ENCODE peak calls at places on chromosome 2, in five cellular contexts. S is fibroblast of lung, H is AG04450, V is body of pancreas, P is A549. M is an unnamed sample. For H3K9me3, the result is how much of the 10 kb centered on the place peaks cover.

GRCh38 chr2:38244306-38244705 is 132.8 kb downstream of the ATL2 start:
- DNase-seq in P (no peak), S (no peak), H (no peak), V (no peak), M (no peak)

GRCh38 chr2:27086722-27087446 is at the start of gene KHK:
- DNase-seq in V (peak), H (no peak), S (no peak), P (peak), M (peak)

GRCh38 chr2:206176128-206176527 is 16.4 kb downstream of the EEF1B2 start:
- DNase-seq in S (no peak), P (no peak), H (no peak), V (no peak), M (no peak)

GRCh38 chr2:100766806-100767205 is 53.1 kb upstream of the NPAS2 start:
- DNase-seq in S (no peak), V (no peak), P (no peak), H (no peak), M (no peak)

GRCh38 chr2:118834901-118835738 is 12.3 kb downstream of the EN1 start:
- DNase-seq in S (no peak), H (no peak), V (peak), P (no peak), M (no peak)

GRCh38 chr2:208062113-208062512 is 36.8 kb upstream of the PLEKHM3 start:
- DNase-seq in P (peak), H (no peak), V (no peak), S (peak), M (peak)

GRCh38 chr2:189608799-189609422 is 28.3 kb upstream of the SLC40A1 start:
- DNase-seq in P (no peak), H (no peak), S (peak), V (no peak), M (peak)

GRCh38 chr2:204538179-204539009 is 6.9 kb upstream of the PARD3B start:
- DNase-seq in H (peak), S (peak), P (no peak), V (peak), M (peak)

GRCh38 chr2:78999410-78999809 is 26.1 kb upstream of the REG3G start:
- DNase-seq in H (no peak), S (peak), P (peak), V (no peak), M (peak)

GRCh38 chr2:175766880-175767279 is 235.2 kb downstream of the LNPK start:
- DNase-seq in P (peak), S (peak), H (no peak), V (no peak), M (peak)

GRCh38 chr2:26401739-26402541 is at the start of gene DRC1:
- DNase-seq in P (peak), V (peak), S (peak), H (peak), M (no peak)

GRCh38 chr2:168626096-168626495 is 170.0 kb downstream of the CERS6 start:
- DNase-seq in S (no peak), V (no peak), P (no peak), H (no peak), M (no peak)

DNA sequence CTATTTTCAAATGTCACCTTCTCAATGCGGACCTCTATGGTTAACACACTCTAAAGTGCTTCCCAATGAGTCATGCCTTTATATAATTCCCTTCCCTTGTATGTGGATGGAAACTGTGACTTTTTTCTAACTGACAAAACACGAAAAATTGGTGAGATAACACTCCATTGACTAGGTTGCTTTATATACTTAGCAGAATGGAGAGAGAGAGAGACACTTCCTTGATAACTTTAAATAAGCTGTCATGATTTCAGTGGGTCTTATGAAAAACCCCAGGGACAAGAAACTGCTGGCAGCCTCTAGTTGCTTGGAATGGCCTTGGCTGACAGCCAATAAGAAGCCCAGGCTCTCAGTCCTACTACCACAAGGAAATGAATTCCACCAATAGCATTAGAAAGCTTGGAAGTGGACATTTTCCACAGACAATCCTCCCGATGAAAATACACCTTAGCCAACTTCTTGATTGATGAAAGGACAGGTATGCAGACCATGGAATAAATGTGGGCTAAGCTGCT is 322.2 kb downstream of the ZNF804A start:
- DNase-seq in H (no peak), V (no peak), S (peak), P (no peak), M (no peak)
- H3K9me3 ChIP-seq in H (under half), V (under half), S (under half), P (under half), M (under half)

DNA sequence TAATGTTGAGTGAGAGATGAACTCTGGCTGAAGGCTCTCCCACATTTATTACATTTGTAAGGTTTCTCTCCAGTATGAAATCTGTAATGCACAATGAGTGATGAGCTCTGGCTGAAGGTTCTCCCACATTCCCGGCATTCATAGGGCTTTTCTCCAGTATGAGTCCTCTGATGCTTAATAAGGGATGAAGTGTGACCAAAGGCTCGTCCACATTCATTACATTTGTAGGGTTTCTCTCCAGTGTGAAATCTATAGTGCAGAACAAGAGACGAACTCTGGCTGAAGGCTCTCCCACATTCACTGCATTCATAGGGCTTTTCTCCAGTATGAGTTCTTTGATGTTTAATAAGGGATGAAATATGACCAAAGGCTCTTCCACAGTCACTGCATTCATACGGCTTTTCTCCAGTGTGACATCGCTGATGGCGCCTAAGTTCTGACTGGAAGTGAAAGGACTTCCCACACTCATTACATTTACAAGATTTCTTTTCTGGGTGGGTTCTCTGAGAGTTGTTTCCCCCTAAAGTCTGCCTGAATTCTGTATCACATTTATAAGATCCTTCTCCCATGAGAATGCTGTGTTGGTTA is 10.2 kb downstream of the ZNF514 start:
- DNase-seq in S (peak), V (no peak), P (peak), H (no peak), M (no peak)
- H3K9me3 ChIP-seq in S (under half), V (under half), P (half or more), H (half or more), M (half or more)

GRCh38 chr2:172196768-172197322 is 94.1 kb upstream of the DLX2 start:
- DNase-seq in P (no peak), H (no peak), V (no peak), S (peak), M (peak)
- H3K9me3 ChIP-seq in P (under half), H (under half), V (under half), S (under half), M (under half)

GRCh38 chr2:46715541-46715940 is 200.1 kb downstream of the MCFD2 start:
- DNase-seq in V (no peak), H (no peak), P (no peak), S (no peak), M (no peak)
- H3K9me3 ChIP-seq in V (under half), H (under half), P (under half), S (under half), M (under half)

DNA sequence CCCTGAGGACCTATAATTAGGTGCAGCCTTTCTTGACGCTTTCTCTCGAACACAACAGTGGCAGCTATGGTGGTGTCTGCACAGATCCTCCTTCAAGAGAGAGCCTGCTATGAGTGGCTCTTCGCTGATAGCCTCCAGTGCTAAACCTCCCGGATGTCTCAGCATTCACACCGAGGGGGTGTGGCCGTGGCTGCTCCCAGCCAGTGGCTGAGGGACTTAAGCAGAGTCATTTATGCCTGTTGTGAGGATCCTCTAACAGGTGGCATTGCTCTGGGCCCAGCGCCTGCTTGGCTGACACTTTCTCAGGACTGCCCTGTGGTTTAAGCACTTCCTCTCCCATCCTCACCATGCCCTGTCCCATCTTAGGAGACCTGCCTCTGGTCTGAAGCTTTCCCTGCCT is 592.0 kb upstream of the LRRTM1 start:
- DNase-seq in P (no peak), H (no peak), S (no peak), V (no peak), M (no peak)
- H3K9me3 ChIP-seq in P (under half), H (under half), S (under half), V (under half), M (under half)

GRCh38 chr2:34838408-34838807 is 1239.3 kb upstream of the FAM98A start:
- DNase-seq in S (no peak), V (no peak), H (no peak), P (no peak), M (no peak)
- H3K9me3 ChIP-seq in S (under half), V (under half), H (under half), P (under half), M (under half)

DNA sequence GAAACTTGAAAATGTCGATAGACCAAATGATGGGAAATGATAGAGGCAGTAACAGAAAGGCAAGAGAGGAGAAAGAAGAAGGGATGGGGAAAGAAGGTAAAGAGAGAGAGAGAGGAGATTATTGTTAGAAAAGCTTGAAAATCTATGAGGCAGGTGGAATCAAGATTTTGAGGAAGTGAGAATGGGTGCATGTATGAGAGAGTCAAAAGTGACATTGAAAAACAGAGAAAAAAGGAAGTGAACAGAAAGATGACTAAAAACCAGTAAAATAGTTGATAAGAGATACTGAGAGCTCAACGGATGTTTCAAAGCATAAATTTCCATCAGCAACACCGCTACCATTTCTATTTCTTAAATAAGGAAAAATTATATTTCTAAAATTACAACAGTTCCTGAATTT is 327.4 kb upstream of the CWC22 start:
- DNase-seq in V (no peak), S (no peak), H (no peak), P (no peak), M (no peak)
- H3K9me3 ChIP-seq in V (under half), S (under half), H (under half), P (under half), M (under half)

DNA sequence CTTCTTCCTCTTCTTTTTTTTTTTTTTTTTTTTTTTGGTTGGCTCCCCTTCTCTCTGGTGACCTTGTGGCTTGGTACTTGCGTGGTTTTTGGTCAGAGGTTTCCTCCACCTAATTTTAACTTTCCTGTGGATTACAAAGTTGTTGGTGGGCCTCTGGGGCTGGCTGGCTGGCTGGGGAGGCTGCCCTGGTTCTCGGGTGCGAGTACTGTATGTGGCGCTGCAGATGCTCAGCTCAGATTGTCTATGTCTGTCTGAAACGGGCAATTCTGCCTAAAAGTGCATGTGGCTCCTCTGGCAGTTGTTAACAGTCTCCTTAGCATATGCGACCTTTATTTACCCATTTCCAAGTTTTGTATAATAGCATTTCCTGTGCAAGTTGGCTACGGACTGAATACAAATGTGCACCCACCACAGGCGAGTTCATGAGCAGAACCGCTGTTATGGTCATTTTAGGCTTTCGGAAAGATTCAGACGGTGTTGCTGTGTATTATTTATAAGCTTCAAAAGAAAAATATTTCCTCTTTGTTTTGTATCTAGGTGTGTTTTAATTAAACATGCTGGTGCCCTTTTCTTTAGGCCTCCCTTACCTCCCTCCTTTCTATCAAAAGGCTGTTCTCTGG is 4.4 kb downstream of the TBR1 start:
- DNase-seq in P (no peak), V (no peak), S (no peak), H (no peak), M (no peak)
- H3K9me3 ChIP-seq in P (under half), V (under half), S (under half), H (under half), M (under half)

GRCh38 chr2:241560181-241560882 is 1.8 kb downstream of the BOK start:
- DNase-seq in V (no peak), H (no peak), P (no peak), S (no peak), M (no peak)
- H3K9me3 ChIP-seq in V (under half), H (under half), P (under half), S (under half), M (under half)